ENCODE peak calls at places on chromosomes 2 and 18, in five cellular contexts. H, P, Q, D and F are unnamed samples.

GRCh38 chr2:211611061-211611518 is 927.5 kb downstream of the ERBB4 start:
- DNase-seq in P (no peak), Q (no peak), H (peak; percentile 0), D (no peak), F (no peak)

GRCh38 chr2:10646153-10646552 is 43.6 kb downstream of the NOL10 start:
- DNase-seq in Q (no peak), H (no peak), P (peak; percentile 12), D (no peak), F (no peak)

GRCh38 chr2:58899692-58900091 is 658.6 kb upstream of the FANCL start:
- DNase-seq in H (no peak), D (no peak), Q (no peak), P (peak; percentile 52), F (no peak)

GRCh38 chr2:189412330-189412953 is 28.8 kb upstream of the WDR75 start:
- DNase-seq in P (peak; percentile 74), D (peak; percentile 40), H (no peak), Q (peak; percentile 38), F (peak; percentile 85)

GRCh38 chr2:235845245-235845644 is 322.9 kb downstream of the GBX2 start:
- DNase-seq in H (no peak), Q (no peak), P (no peak), D (no peak), F (no peak)

GRCh38 chr2:160343404-160343803 is 143.3 kb upstream of the ITGB6 start:
- DNase-seq in Q (no peak), P (no peak), H (no peak), D (no peak), F (no peak)

GRCh38 chr2:75466708-75467311 is 93.9 kb downstream of the EVA1A start:
- DNase-seq in P (peak; percentile 15), H (no peak), Q (no peak), D (peak; percentile 32), F (peak; percentile 35)

GRCh38 chr2:207064128-207064694 is 101.5 kb downstream of the KLF7 start:
- DNase-seq in Q (no peak), D (no peak), H (no peak), P (no peak), F (no peak)

GRCh38 chr2:194549387-194549786 is 1107.6 kb upstream of the SLC39A10 start:
- DNase-seq in Q (no peak), H (no peak), D (no peak), P (no peak), F (no peak)

GRCh38 chr18:811192-812122 is 585 bp downstream of the YES1 start:
- DNase-seq in P (peak; percentile 26), Q (peak; percentile 43), D (peak; percentile 65), H (no peak), F (peak; percentile 40)

GRCh38 chr2:173964565-173965371 is 405 bp downstream of the SP3 start:
- DNase-seq in P (peak; percentile 83), D (peak; percentile 86), H (no peak), Q (peak; percentile 92), F (peak; percentile 83)

GRCh38 chr18:64017870-64018269 is 48.0 kb downstream of the SERPINB8 start:
- DNase-seq in D (no peak), H (no peak), P (peak; percentile 13), Q (no peak), F (peak; percentile 41)

GRCh38 chr2:136154384-136154783 is 36.4 kb upstream of the CXCR4 start:
- DNase-seq in D (no peak), Q (no peak), H (no peak), P (no peak), F (no peak)

GRCh38 chr2:11533278-11534077 is at the start of gene GREB1:
- DNase-seq in D (no peak), H (peak; percentile 28), P (no peak), Q (no peak), F (peak; percentile 17)

GRCh38 chr2:150599889-150600288 is 112.4 kb upstream of the RND3 start:
- DNase-seq in Q (no peak), P (no peak), D (no peak), H (no peak), F (no peak)
- TF ChIP-seq CTCF in Q (no peak), P (no peak), D (no peak), H (no peak), F (peak; percentile 2)

GRCh38 chr2:46331099-46331766 is 34.0 kb downstream of the EPAS1 start:
- DNase-seq in Q (no peak), P (no peak), D (no peak), H (no peak), F (peak; percentile 31)

GRCh38 chr2:46329803-46330775 is 32.9 kb downstream of the EPAS1 start:
- DNase-seq in Q (no peak), P (peak; percentile 95), H (peak; percentile 89), D (no peak), F (peak; percentile 85)

GRCh38 chr2:46334389-46335345 is 37.5 kb downstream of the EPAS1 start:
- DNase-seq in P (peak; percentile 98), D (no peak), Q (peak; percentile 61), H (peak; percentile 97), F (peak; percentile 97)

GRCh38 chr2:46333912-46334311 is 36.7 kb downstream of the EPAS1 start:
- DNase-seq in H (no peak), Q (no peak), D (no peak), P (no peak), F (no peak)

DNA sequence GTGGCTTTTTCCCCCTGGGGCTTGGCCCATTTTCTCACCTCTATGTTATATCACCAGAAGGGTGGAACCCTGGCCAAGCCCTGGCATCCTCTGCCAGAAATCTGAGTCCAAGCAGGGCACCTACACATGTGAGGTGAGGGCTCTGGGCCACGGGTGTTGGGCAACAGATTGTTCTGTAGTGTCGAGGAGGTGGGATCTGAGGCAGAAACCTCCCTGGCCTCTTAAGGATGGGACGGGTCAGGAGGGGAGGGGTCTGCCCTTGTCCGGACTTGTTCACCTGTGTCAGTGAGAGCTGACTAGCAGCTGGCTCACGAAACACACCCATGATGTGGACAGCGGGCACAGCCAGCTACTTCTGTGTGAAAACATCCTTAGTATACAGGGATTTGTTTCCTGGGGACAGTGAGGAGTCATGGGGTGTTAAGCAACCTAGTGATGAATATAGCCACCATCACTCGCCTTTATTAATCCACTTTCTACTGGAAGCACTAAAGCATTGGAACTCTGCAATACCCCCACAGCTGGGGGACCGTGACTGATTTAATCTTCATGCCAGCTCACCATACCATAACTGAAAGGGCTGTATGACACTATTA is 35.6 kb downstream of the EPAS1 start:
- DNase-seq in H (no peak), P (peak; percentile 45), D (no peak), Q (no peak), F (no peak)
- H3K4me3 ChIP-seq in H (no peak overlapping the region), P (no peak overlapping the region), D (no peak overlapping the region), Q (no peak overlapping the region), F (no peak overlapping the region)

DNA sequence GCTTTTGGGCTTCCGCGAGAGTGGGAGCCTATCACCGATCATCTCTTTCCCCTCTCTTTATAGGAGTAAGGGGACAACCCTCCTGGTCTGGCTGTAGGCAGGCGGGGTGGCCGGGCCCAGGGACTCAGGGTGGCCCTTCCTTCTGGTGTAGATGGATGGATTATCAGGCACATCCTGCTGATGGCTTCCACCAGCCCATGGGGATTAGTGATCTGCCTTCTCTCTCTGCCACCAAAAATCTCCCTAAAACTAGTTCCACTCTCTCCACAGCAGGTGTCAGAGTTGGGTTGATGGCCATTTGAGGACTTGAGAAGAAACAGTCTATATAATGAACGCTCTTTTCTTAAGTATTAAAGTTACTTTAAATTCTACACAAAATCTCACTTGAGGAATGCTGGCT is 37.4 kb downstream of the NCK2 start:
- DNase-seq in D (no peak), P (no peak), H (no peak), Q (no peak), F (no peak)
- TF ChIP-seq CTCF in D (no peak), P (peak; percentile 15), H (peak; percentile 19), Q (no peak), F (no peak)

GRCh38 chr2:179233037-179233436 is 31.6 kb downstream of the SESTD1 start:
- DNase-seq in H (no peak), D (no peak), P (no peak), Q (no peak), F (no peak)
- H3K4me3 ChIP-seq in H (no peak overlapping the region), D (no peak overlapping the region), P (no peak overlapping the region), Q (no peak overlapping the region), F (no peak overlapping the region)

GRCh38 chr2:25822190-25823117 is 55.8 kb downstream of the ASXL2 start:
- DNase-seq in P (no peak), Q (peak; percentile 15), H (no peak), D (peak; percentile 35), F (no peak)
- TF ChIP-seq CTCF in P (no peak), Q (no peak), H (no peak), D (no peak), F (no peak)

DNA sequence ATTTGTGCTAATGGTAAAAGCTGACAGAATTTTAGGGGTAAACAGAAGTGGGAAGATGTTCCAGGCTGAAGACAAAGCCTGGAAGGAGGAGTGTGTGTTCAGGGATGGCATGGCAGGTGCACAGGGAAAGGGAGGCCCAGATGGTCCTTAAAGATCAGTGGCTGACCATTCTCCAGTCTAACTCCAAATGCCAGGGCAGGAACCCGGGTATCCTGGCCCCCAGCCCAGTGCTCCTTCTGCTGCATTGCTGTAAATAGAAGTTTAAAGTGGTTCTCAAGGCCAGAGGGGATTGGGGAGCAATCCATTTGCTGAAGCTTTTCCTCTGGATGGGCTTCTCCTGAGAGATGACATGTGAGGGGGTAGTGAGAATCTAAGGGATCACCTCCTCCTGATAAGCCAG is 158.6 kb downstream of the CTIF start:
- DNase-seq in H (no peak), P (no peak), Q (no peak), D (no peak), F (no peak)
- H3K4me3 ChIP-seq in H (no peak overlapping the region), P (no peak overlapping the region), Q (no peak overlapping the region), D (no peak overlapping the region), F (no peak overlapping the region)

GRCh38 chr2:86398911-86399474 is 42.2 kb upstream of the KDM3A start:
- DNase-seq in P (no peak), Q (no peak), D (no peak), H (no peak), F (no peak)

GRCh38 chr2:86393521-86394490 is 47.4 kb upstream of the KDM3A start:
- DNase-seq in Q (no peak), D (peak; percentile 41), P (peak; percentile 22), H (no peak), F (peak; percentile 53)

GRCh38 chr2:86397989-86398388 is 43.2 kb upstream of the KDM3A start:
- DNase-seq in D (no peak), H (no peak), P (no peak), Q (no peak), F (no peak)

GRCh38 chr2:86398500-86398899 is 42.7 kb upstream of the KDM3A start:
- DNase-seq in Q (no peak), D (no peak), H (no peak), P (no peak), F (no peak)

GRCh38 chr2:86396304-86396785 is 44.8 kb upstream of the KDM3A start:
- DNase-seq in Q (peak; percentile 16), P (peak; percentile 20), H (no peak), D (peak; percentile 29), F (peak; percentile 35)
- TF ChIP-seq CTCF in Q (no peak), P (peak; percentile 38), H (peak; percentile 57), D (no peak), F (peak; percentile 45)

GRCh38 chr2:223725986-223726970 is 111.1 kb downstream of the AP1S3 start:
- DNase-seq in Q (no peak), P (no peak), D (no peak), H (no peak), F (no peak)

GRCh38 chr2:223724831-223725230 is 112.6 kb downstream of the AP1S3 start:
- DNase-seq in D (no peak), H (no peak), Q (no peak), P (peak; percentile 48), F (peak; percentile 15)

GRCh38 chr2:223722226-223722625 is 115.2 kb downstream of the AP1S3 start:
- DNase-seq in P (no peak), Q (no peak), H (no peak), D (no peak), F (no peak)

GRCh38 chr2:223723954-223724411 is 113.4 kb downstream of the AP1S3 start:
- DNase-seq in P (no peak), D (no peak), H (no peak), Q (no peak), F (no peak)

GRCh38 chr2:223725494-223725893 is 111.9 kb downstream of the AP1S3 start:
- DNase-seq in Q (peak; percentile 90), P (peak; percentile 99), D (peak; percentile 33), H (peak; percentile 86), F (peak; percentile 97)
- H3K4me3 ChIP-seq in Q (no peak overlapping the region), P (peak overlapping the region; percentile 3), D (no peak overlapping the region), H (no peak overlapping the region), F (peak overlapping the region; percentile 34)